ENCODE peak calls at places on chromosomes 6 and 20, in five cellular contexts. P is GM23338, T is left lung, J is body of pancreas, I is hepatocyte. Q is an unnamed sample. For H3K36me3, the result is how much of the 10 kb centered on the place peaks cover.

GRCh38 chr6:134883314-134883713 is 66.6 kb downstream of the ALDH8A1 start:
- DNase-seq in P (no peak), T (no peak), J (no peak), I (no peak), Q (no peak)

GRCh38 chr6:149077208-149077607 is 240.3 kb upstream of the TAB2 start:
- DNase-seq in P (no peak), T (no peak), J (no peak), I (no peak), Q (no peak)

GRCh38 chr6:147578159-147578558 is 69.7 kb downstream of the SAMD5 start:
- DNase-seq in P (no peak), T (no peak), J (no peak), I (no peak), Q (no peak)

GRCh38 chr6:105310371-105310770 is 92.5 kb downstream of the PREP start:
- DNase-seq in P (no peak), T (no peak), J (no peak), I (no peak), Q (no peak)

GRCh38 chr6:56062856-56063255 is 184.5 kb downstream of the COL21A1 start:
- DNase-seq in P (no peak), T (no peak), J (no peak), I (no peak), Q (no peak)

GRCh38 chr6:16855460-16855859 is 94.2 kb upstream of the ATXN1 start:
- DNase-seq in P (no peak), T (no peak), J (no peak), I (no peak), Q (no peak)

GRCh38 chr20:15619816-15620215 is 953.4 kb downstream of the KIF16B start:
- DNase-seq in P (no peak), T (no peak), J (no peak), I (no peak), Q (no peak)

GRCh38 chr6:126252154-126252553 is 87.8 kb upstream of the CENPW start:
- DNase-seq in P (peak), T (no peak), J (no peak), I (no peak), Q (no peak)

GRCh38 chr6:135411339-135411738 is 86.2 kb downstream of the AHI1 start:
- DNase-seq in P (no peak), T (no peak), J (no peak), I (no peak), Q (no peak)

GRCh38 chr20:33262658-33263065 is 20.4 kb upstream of the BPIFB1 start:
- DNase-seq in P (peak), T (no peak), J (peak), I (peak), Q (no peak)

GRCh38 chr6:170226647-170227046 is 64.2 kb downstream of the DLL1 start:
- DNase-seq in P (no peak), T (peak), J (peak), I (no peak), Q (no peak)

GRCh38 chr6:137389150-137389664 is 105.0 kb downstream of the OLIG3 start:
- DNase-seq in P (no peak), T (peak), J (no peak), I (peak), Q (no peak)

GRCh38 chr6:158812611-158813010 is 6.6 kb downstream of the EZR start:
- DNase-seq in P (no peak), T (no peak), J (no peak), I (no peak), Q (no peak)

GRCh38 chr6:1525364-1526038 is 84.2 kb upstream of the FOXC1 start:
- DNase-seq in P (no peak), T (no peak), J (no peak), I (no peak), Q (no peak)

GRCh38 chr6:25054469-25054868 is 118.7 kb upstream of the RIPOR2 start:
- DNase-seq in P (no peak), T (no peak), J (no peak), I (no peak), Q (no peak)

GRCh38 chr6:142155895-142156757 is 9.1 kb downstream of the VTA1 start:
- DNase-seq in P (peak), T (no peak), J (no peak), I (peak), Q (no peak)

GRCh38 chr20:4227085-4227821 is 211.9 kb upstream of the RNF24 start:
- DNase-seq in P (peak), T (no peak), J (no peak), I (no peak), Q (no peak)

GRCh38 chr6:55185144-55185543 is 10.8 kb downstream of the HCRTR2 start:
- DNase-seq in P (no peak), T (no peak), J (no peak), I (no peak), Q (no peak)

GRCh38 chr20:25247100-25247665 is 702 bp upstream of the PYGB start:
- DNase-seq in P (peak), T (peak), J (peak), I (peak), Q (peak)

GRCh38 chr6:71250050-71250689 is 38.4 kb upstream of the OGFRL1 start:
- DNase-seq in P (peak), T (no peak), J (no peak), I (no peak), Q (no peak)

GRCh38 chr20:6783752-6784725 is 16.6 kb downstream of the BMP2 start:
- DNase-seq in P (no peak), T (no peak), J (no peak), I (peak), Q (no peak)

GRCh38 chr6:84733889-84734288 is 30.5 kb downstream of the TBX18 start:
- DNase-seq in P (no peak), T (no peak), J (no peak), I (no peak), Q (no peak)

GRCh38 chr6:84739866-84740208 is 24.6 kb downstream of the TBX18 start:
- DNase-seq in P (no peak), T (no peak), J (no peak), I (no peak), Q (no peak)

GRCh38 chr6:84740385-84740784 is 24.0 kb downstream of the TBX18 start:
- DNase-seq in P (no peak), T (no peak), J (no peak), I (no peak), Q (no peak)

DNA sequence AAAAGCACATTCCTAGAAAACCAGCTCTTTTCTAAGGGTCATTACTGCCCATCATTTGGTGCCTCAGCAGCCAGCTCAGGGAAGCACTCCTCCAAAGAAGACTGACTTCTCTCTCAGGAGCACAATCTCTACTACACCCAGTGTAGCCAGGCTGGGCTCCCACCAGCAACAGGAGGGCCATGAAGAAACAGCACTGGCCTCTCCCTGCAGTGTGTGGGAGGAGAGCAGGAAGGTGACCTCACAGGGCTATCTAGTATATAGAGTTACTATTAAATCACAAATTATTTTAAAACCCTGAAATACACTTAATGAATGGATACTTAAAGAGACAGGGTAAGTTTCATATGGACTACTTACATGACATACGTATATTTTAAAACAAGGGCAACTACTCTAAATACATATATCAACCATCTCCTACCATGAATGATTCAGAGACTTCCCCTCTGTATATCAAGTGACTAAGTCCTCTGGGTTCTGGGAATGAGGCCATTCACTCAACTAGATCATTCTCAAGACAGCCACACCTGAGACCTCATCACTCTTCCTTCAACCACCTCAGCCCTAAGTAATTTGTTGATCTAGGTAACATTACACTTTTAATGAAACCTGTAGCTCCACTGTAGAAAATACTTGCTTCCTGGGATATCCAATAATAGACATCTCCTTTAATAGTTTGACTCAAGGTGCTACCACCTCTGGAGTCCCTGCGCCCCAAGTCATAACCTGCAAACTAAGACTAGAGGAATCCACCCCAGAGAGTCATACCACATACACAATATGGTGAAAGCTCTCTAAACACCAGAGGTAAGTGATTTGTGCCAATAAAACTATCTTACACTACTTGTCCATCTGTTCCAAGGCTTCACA is 25.2 kb downstream of the TBX18 start:
- DNase-seq in P (no peak), T (no peak), J (no peak), I (no peak), Q (no peak)
- H3K36me3 ChIP-seq in P (under half), T (under half), J (under half), I (under half), Q (under half)

DNA sequence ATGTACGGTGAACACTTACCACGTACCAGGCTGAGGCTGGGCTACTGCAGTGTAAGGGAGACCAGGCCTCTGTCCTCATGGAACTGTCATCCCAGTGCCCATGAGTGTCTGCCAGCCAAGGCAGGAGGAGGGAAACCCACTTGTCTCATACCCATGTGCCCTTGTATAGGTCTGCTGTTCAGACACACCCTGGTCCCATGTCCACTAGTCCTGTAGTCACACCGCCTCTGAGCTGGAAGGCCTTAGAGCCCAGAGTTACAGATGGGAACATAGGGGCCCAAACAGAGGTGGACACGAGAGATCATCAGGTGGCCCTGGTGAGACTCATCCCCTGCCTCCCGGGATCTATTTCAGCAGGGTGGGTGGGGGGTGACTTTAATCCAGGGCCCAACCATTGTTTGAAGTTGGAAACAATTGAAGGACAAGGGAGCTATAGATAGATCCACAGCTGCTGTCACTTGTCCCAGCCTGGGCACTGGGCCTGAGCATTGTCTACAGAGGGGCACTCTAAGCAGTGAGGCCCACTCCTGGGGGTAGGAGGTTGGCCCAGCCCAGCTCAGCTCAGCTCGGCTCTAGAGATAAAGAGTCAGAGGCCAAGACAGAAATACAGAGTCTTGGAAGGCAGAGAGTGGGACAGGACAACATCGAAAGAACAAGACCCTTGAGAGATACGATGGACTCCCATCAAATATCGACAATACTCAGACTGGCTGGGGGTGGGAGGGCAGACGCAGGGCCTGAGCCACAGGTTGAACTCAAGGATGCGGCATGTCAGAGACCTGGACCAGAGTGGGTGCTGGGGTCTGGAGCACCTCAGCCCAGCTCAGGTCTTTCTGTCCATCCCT is 14.7 kb downstream of the MYH7B start:
- DNase-seq in P (no peak), T (no peak), J (no peak), I (no peak), Q (no peak)
- H3K27ac ChIP-seq in P (no peak), T (no peak), J (no peak), I (no peak), Q (no peak)

GRCh38 chr20:63398744-63399514 is 37.8 kb upstream of the CHRNA4 start:
- DNase-seq in P (no peak), T (no peak), J (no peak), I (no peak), Q (no peak)
- TF ChIP-seq CTCF in P (no peak), T (no peak), J (no peak), I (no peak), Q (no peak)

DNA sequence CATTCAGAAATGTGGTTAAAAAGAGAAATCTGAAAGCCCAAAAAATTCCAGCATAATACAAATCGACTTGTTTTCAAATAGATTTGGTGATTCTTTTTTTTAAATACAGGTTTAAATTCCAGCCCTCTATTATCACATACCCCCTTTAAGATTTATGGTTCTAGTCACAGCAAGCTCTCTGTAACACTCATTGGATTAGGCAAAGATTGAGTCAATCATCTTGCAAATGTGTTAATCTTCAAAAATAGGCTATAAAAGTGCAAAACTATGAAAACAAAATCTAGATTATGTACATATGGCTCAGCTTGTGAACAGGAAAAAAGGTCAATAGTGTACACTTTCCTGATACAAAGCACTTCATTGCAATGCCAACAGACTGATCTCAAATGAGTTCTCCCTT is 26.3 kb downstream of the ZNF217 start:
- DNase-seq in P (no peak), T (no peak), J (no peak), I (no peak), Q (no peak)
- H3K36me3 ChIP-seq in P (under half), T (half or more), J (under half), I (under half), Q (under half)

DNA sequence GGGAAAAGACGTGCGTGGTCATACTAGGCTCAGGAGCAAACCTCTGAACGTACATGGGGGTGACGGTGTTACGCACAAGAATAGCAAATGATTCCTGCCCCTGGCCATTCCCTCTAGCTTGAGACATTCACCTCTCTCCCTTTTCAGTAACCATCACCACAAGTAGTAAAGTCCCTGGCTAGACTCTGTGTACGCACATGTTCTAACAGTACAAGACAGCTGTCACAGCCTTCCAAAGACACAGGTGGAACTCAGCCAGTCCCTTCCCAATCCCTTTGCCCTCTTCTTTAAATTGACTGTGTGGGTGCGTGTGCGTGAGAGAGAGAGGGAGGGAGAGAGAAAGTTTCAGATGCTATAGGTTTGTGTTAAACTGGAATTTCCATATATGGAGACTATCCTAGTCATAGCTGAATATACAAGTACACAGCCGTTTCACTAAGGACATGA is 67.3 kb downstream of the LY86 start:
- DNase-seq in P (no peak), T (no peak), J (no peak), I (no peak), Q (no peak)
- H3K27ac ChIP-seq in P (no peak), T (peak), J (no peak), I (no peak), Q (peak)

GRCh38 chr6:168960557-168960956 is 293.1 kb downstream of the THBS2 start:
- DNase-seq in P (no peak), T (no peak), J (no peak), I (no peak), Q (no peak)

GRCh38 chr6:168959696-168960095 is 293.9 kb downstream of the THBS2 start:
- DNase-seq in P (no peak), T (no peak), J (no peak), I (no peak), Q (no peak)

GRCh38 chr6:168956141-168956838 is 297.4 kb downstream of the THBS2 start:
- DNase-seq in P (no peak), T (no peak), J (no peak), I (no peak), Q (no peak)

GRCh38 chr6:168953461-168953860 is 300.2 kb downstream of the THBS2 start:
- DNase-seq in P (no peak), T (no peak), J (no peak), I (no peak), Q (no peak)

DNA sequence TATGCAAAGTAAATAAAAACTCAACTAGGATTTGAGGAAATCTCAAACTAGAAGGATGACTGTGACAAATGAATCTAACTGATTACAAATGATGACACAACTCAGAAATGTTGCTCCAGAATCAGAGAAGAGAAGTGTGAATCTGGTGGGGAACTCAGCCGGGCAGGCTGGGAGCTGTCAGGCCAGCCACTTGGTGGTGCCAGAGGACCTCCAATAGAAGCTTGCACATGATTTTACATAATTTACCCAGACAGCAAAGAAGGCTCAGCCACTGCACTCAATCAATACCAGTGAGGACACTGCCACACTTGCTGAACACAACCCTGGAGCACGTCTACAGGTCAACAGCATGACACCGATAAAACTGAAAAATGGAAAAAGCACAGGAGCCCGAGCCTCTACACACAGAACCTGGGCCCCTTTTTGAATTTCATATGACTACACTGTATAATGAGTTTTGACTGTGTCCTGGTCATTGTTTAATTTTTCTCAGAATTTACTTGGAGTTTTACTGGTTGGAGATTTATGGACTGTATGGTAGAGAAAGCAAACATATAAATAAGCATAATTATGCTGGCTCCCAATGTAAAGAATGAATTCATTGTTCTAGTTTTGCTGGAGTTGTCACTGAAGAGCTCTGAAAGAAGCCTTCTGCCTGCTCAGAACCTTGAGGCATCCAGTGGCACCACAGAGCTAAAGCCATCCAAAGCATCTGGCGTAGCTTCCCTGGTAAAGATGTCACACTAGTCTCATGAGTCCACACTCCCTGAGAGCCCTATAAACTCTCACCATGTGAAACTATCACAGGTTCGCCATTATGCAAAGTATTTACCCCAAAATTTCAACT is 296.5 kb downstream of the THBS2 start:
- DNase-seq in P (peak), T (peak), J (peak), I (peak), Q (peak)
- TF ChIP-seq CTCF in P (peak), T (peak), J (peak), I (peak), Q (peak)

GRCh38 chr6:139336488-139336887 is 38.0 kb downstream of the CITED2 start:
- DNase-seq in P (no peak), T (peak), J (peak), I (no peak), Q (peak)

GRCh38 chr6:139337830-139338229 is 36.6 kb downstream of the CITED2 start:
- DNase-seq in P (no peak), T (peak), J (no peak), I (no peak), Q (no peak)

GRCh38 chr6:139335447-139336210 is 38.8 kb downstream of the CITED2 start:
- DNase-seq in P (no peak), T (no peak), J (no peak), I (no peak), Q (no peak)

GRCh38 chr6:139338845-139339244 is 35.6 kb downstream of the CITED2 start:
- DNase-seq in P (no peak), T (no peak), J (no peak), I (no peak), Q (no peak)

DNA sequence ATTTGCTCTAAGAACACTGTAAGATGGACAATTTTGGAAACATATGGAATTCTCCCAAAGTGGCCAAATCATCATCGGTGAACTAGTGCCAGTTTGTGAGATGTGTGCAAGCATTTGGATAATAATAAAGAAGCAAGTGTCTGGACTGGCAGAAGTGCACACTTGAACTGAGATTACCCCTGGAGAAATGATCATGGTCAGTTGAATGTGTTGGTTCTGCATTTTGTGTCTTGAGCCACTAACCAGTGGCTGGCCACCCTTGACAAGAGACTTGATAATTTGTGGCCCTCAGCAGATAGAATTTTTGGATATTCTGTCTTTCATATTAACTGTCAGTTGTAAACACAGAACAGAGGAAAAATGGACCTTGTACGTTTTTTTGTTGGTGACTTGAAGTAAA is 37.5 kb downstream of the CITED2 start:
- DNase-seq in P (no peak), T (no peak), J (no peak), I (no peak), Q (no peak)
- H3K36me3 ChIP-seq in P (under half), T (under half), J (under half), I (under half), Q (under half)

Q was measured in heart right ventricle.